ENCODE peak calls at places on chromosomes 7 and 10, in six cellular contexts. X is H9, K is neuronal stem cell, W is trophoblast cell, J is mesenchymal stem cell, I is H1. B is an unnamed sample.

GRCh38 chr10:42958142-42958868 is 118.6 kb upstream of the RET start:
- DNase-seq in J (no peak), W (no peak), X (no peak), I (no peak), K (no peak), B (no peak)

GRCh38 chr10:1203216-1203615 is 147.0 kb downstream of the WDR37 start:
- DNase-seq in X (peak), I (no peak), J (no peak), K (no peak), W (no peak), B (no peak)

GRCh38 chr7:87152897-87153641 is 816 bp downstream of the DMTF1 start:
- DNase-seq in I (no peak), W (peak), J (peak), K (no peak), X (no peak), B (peak)

GRCh38 chr7:142481548-142481947 is 223.7 kb upstream of the PRSS58 start:
- DNase-seq in X (no peak), W (no peak), J (peak), I (no peak), K (no peak), B (peak)

GRCh38 chr10:36494386-36494785 is 631.0 kb upstream of the ANKRD30A start:
- DNase-seq in I (no peak), X (no peak), J (peak), W (no peak), K (no peak), B (peak)

GRCh38 chr10:98414932-98415709 is at the start of gene PYROXD2:
- DNase-seq in J (peak), I (peak), X (peak), K (peak), W (peak), B (peak)

GRCh38 chr10:128629111-128630096 is 503.2 kb upstream of the MKI67 start:
- DNase-seq in W (peak), K (no peak), I (no peak), J (no peak), X (no peak), B (no peak)

GRCh38 chr7:1532456-1533254 is 2.2 kb downstream of the MAFK start:
- DNase-seq in J (peak), K (no peak), I (no peak), W (peak), X (no peak), B (peak)

GRCh38 chr7:131604841-131605279 is 48.4 kb upstream of the PODXL start:
- DNase-seq in K (no peak), I (peak), J (peak), X (peak), W (peak), B (peak)

GRCh38 chr10:34161948-34162347 is 653.1 kb downstream of the PARD3 start:
- DNase-seq in K (no peak), X (no peak), I (no peak), J (no peak), W (no peak), B (no peak)

GRCh38 chr10:5563991-5564536 is 39.3 kb downstream of the CALML3 start:
- DNase-seq in W (no peak), I (no peak), J (peak), X (no peak), K (no peak), B (peak)

GRCh38 chr10:71795248-71795647 is 21.9 kb upstream of the VSIR start:
- DNase-seq in W (no peak), I (no peak), K (peak), X (peak), J (peak), B (peak)

GRCh38 chr10:35565602-35566061 is 39.5 kb upstream of the GJD4 start:
- DNase-seq in J (no peak), W (no peak), I (no peak), X (no peak), K (no peak), B (peak)

GRCh38 chr7:153886506-153887391 is 165.4 kb upstream of the DPP6 start:
- DNase-seq in X (peak), J (no peak), K (peak), W (no peak), I (no peak), B (no peak)

GRCh38 chr10:118592675-118593330 is 2.6 kb downstream of the PRLHR start:
- DNase-seq in W (no peak), J (no peak), K (no peak), X (no peak), I (no peak), B (no peak)

GRCh38 chr10:124019886-124020797 is 73.3 kb downstream of the CHST15 start:
- DNase-seq in K (no peak), J (no peak), W (no peak), X (peak), I (peak), B (no peak)

GRCh38 chr7:112118581-112119566 is 87.3 kb downstream of the DOCK4 start:
- DNase-seq in J (no peak), W (no peak), X (no peak), I (no peak), K (no peak), B (no peak)

GRCh38 chr10:121002586-121003205 is 151.5 kb downstream of the WDR11 start:
- DNase-seq in W (no peak), X (no peak), I (no peak), J (no peak), K (no peak), B (no peak)

GRCh38 chr7:767941-768729 is 41.1 kb upstream of the PRKAR1B start:
- DNase-seq in I (no peak), X (no peak), W (peak), J (no peak), K (no peak), B (peak)

GRCh38 chr7:51162724-51163329 is 153.8 kb downstream of the COBL start:
- DNase-seq in J (peak), I (peak), W (peak), X (peak), K (peak), B (peak)

GRCh38 chr10:122120008-122120744 is 131.2 kb downstream of the TACC2 start:
- DNase-seq in X (no peak), W (no peak), K (no peak), J (no peak), I (no peak), B (no peak)

GRCh38 chr10:127034790-127035189 is 129.6 kb downstream of the DOCK1 start:
- DNase-seq in W (no peak), X (no peak), I (no peak), J (no peak), K (peak), B (no peak)

GRCh38 chr7:28956608-28957063 is 1.5 kb downstream of the TRIL start:
- DNase-seq in J (peak), K (peak), W (peak), I (no peak), X (peak), B (peak)

GRCh38 chr7:919114-919442 is 35.4 kb downstream of the ADAP1 start:
- DNase-seq in W (no peak), X (no peak), K (no peak), I (no peak), J (no peak), B (no peak)

GRCh38 chr7:92916751-92917369 is 80.5 kb upstream of the CDK6 start:
- DNase-seq in X (peak), K (peak), J (peak), W (peak), I (no peak), B (peak)

DNA sequence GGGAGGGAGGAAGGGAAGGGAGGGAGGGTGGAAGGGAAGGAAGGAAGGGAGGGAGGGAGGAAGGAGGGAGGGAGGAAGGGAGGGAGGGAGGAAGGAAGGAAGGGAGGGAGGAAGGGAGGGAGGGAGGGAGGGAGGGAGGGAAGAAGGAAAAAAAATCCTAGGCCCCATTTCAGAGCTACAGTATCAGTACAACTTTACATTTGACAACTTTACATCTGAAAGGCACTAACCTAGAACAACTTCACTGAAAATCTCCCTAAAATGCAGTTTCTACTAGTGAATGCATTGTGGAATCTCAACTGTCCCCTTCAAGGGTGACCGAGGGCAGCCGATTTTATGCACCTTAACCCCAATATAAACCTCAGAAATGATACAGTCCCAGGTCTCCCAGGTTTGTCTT is 259.8 kb upstream of the GALNT17 start:
- DNase-seq in X (no peak), K (no peak), W (no peak), I (no peak), J (no peak), B (no peak)
- H3K27ac ChIP-seq in X (no peak), K (no peak), W (no peak), I (no peak), J (no peak), B (no peak)

GRCh38 chr7:49892473-49892872 is 119.0 kb downstream of the VWC2 start:
- DNase-seq in X (no peak), W (no peak), K (no peak), I (no peak), J (no peak), B (no peak)

GRCh38 chr7:49893131-49893530 is 119.7 kb downstream of the VWC2 start:
- DNase-seq in X (no peak), J (no peak), I (no peak), K (no peak), W (no peak), B (no peak)

GRCh38 chr7:49894543-49894942 is 121.1 kb downstream of the VWC2 start:
- DNase-seq in X (no peak), I (no peak), J (no peak), W (no peak), K (no peak), B (no peak)
- H3K14ac ChIP-seq in X (no peak), I (no peak), J (no peak), W (no peak), K (no peak), B (no peak)

GRCh38 chr10:93495654-93496321 is 624 bp upstream of the CEP55 start:
- DNase-seq in I (no peak), W (no peak), J (peak), X (no peak), K (no peak), B (no peak)
- H3K27ac ChIP-seq in I (no peak), W (no peak), J (peak), X (no peak), K (peak), B (peak)

GRCh38 chr10:101675115-101675514 is 19.9 kb downstream of the FBXW4 start:
- DNase-seq in J (no peak), W (no peak), I (no peak), K (no peak), X (no peak), B (no peak)
- H3K14ac ChIP-seq in J (no peak), W (no peak), I (no peak), K (no peak), X (no peak), B (no peak)

DNA sequence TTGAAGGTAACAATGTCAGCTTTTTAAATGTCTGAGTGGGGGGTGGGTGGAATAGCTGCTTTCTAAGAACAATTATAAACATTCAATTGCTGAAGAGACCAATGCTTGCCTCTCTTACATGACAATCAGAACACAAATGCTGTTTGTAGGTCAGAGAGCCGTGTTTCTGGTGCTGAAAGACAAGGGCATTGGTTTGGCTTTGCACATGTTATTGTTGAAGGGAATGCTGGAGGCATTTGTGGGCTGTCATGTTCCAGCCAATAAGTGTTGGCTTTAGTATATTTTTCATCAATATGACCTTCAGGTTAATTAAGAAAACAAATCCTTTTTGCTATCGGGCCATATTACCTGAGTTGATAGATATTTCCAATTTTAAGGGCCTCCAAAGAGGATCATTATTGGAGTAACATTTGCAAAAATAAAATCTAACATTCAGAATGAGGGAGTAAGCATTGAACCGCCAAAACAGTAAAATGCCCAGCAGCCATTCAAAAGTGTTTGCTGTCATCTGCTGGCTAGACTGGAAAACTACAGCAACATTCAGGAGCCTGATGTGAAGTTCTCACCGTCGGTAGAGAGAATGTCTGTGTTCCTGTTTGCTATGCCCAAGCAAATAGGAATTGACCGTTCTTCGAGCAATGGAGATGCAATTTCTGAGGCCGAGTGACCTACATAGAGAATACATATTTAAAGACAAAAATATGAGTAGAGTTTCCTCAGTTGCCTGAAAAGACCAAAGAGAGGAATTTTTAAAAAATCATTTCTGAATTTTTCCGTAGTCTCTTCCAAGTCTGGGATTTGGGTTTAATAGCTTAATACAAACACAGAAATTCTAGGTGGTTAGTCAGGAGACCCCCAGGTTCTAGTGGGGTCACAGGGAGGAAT is 118.9 kb downstream of the APBB1IP start:
- DNase-seq in I (no peak), J (peak), X (peak), K (peak), W (peak), B (peak)
- H3K27ac ChIP-seq in I (no peak), J (no peak), X (no peak), K (no peak), W (no peak), B (no peak)

GRCh38 chr10:21637795-21638194 is 103.8 kb downstream of the MLLT10 start:
- DNase-seq in J (no peak), X (no peak), K (peak), I (no peak), W (no peak), B (no peak)

GRCh38 chr10:21634599-21635365 is 100.8 kb downstream of the MLLT10 start:
- DNase-seq in J (no peak), X (no peak), W (no peak), I (no peak), K (no peak), B (peak)

DNA sequence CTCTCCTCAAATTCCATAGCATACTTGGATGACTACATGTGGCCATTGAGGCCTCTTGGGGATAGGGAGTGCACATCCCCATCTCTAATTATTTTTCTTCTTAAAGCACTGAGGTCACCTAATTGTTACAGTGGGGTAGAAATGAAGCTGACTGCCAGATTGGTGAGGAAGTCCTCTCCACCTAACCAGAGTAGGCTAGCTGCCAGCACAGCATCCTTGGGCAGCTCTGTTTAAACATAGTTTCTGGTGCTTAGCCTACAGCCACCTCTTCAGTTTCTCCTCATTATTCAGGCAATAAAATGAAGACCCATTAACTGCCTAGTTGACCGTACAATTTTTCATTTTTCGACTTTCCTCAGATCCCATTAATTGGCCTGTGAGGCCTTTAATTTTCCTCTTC is 104.6 kb downstream of the MLLT10 start:
- DNase-seq in K (no peak), J (no peak), X (no peak), W (no peak), I (no peak), B (peak)
- H3K14ac ChIP-seq in K (no peak), J (no peak), X (no peak), W (no peak), I (no peak), B (no peak)

GRCh38 chr10:96641396-96641795 is 54.6 kb upstream of the TM9SF3 start:
- DNase-seq in I (no peak), J (no peak), W (no peak), K (no peak), X (no peak), B (no peak)

GRCh38 chr10:96638696-96639095 is 51.9 kb upstream of the TM9SF3 start:
- DNase-seq in J (no peak), X (no peak), W (no peak), K (no peak), I (no peak), B (no peak)

GRCh38 chr10:96638120-96638519 is 51.3 kb upstream of the TM9SF3 start:
- DNase-seq in K (no peak), I (no peak), J (no peak), W (no peak), X (no peak), B (no peak)

GRCh38 chr10:96636546-96636945 is 49.7 kb upstream of the TM9SF3 start:
- DNase-seq in I (no peak), W (no peak), J (no peak), X (no peak), K (no peak), B (no peak)

DNA sequence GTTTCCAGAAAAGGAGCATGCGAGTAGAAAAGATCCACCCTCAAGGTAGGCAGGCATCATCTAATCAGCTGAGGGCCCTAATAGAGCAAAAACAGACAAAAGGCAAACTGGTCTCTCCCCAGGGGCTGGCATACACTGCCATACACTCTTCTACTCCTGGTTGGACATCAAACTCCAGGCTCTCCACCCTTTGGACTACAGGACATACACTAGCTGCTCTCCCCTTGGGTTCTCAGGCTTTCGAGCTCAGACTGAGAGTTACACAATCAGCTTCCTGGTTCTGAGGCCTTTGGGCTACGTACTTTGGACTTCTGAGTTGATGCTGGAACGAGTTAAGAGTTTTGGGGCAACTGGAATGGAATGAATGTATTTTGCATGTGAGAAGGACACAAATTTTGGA is 50.9 kb upstream of the TM9SF3 start:
- DNase-seq in J (no peak), K (no peak), X (no peak), I (no peak), W (no peak), B (no peak)
- H3K27ac ChIP-seq in J (no peak), K (no peak), X (no peak), I (no peak), W (no peak), B (no peak)

GRCh38 chr7:106572394-106573124 is 88.4 kb downstream of the CCDC71L start:
- DNase-seq in W (no peak), J (no peak), X (no peak), K (no peak), I (no peak), B (no peak)
- H3K14ac ChIP-seq in W (no peak), J (no peak), X (no peak), K (no peak), I (no peak), B (no peak)

DNA sequence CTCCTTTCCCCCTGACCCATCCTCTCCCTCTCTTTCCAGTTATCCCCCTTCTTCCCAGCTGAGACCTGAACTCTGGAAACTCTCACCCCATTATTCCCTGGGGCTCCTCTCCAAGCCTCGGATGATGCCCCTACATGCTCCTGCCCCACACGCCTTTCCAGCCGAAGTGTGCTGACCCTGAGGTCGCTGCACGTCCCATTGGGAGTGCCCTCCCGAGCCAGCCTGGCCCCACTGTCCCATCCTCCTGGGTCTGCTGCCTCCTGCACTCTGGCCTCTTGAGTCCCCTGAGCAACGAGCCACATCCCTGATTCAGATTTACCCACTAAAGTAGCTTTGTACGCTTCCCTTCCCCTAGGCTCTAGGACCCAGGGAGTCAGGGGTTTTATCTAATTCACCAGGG is 87.4 kb downstream of the TCERG1L start:
- DNase-seq in I (no peak), W (no peak), X (no peak), J (no peak), K (no peak), B (no peak)
- H3K27ac ChIP-seq in I (no peak), W (no peak), X (no peak), J (no peak), K (no peak), B (no peak)

B was measured in IMR-90.